ENCODE peak calls at places on chromosome 17, in six cellular contexts. O is fibroblast of lung, V is thoracic aorta, Z is keratinocyte, R is heart right ventricle, E is esophagus muscularis mucosa. N is an unnamed sample. For H3K36me3, the result is how much of the 10 kb centered on the place peaks cover.

GRCh38 chr17:63276821-63277220 is 169.3 kb downstream of the CYB561 start:
- DNase-seq in E (no peak), O (peak), R (no peak), Z (no peak), V (no peak), N (no peak)

GRCh38 chr17:68665373-68665772 is 64.2 kb upstream of the FAM20A start:
- DNase-seq in O (no peak), V (no peak), E (no peak), R (no peak), Z (no peak), N (no peak)

GRCh38 chr17:81039096-81039495 is 4.1 kb downstream of the BAIAP2 start:
- DNase-seq in V (no peak), Z (no peak), O (no peak), E (no peak), R (no peak), N (no peak)

GRCh38 chr17:72376486-72377345 is 255.9 kb downstream of the SOX9 start:
- DNase-seq in O (no peak), E (no peak), Z (no peak), V (no peak), R (no peak), N (peak)

GRCh38 chr17:33284022-33284421 is 9.1 kb downstream of the ASIC2 start:
- DNase-seq in V (peak), E (no peak), Z (peak), R (no peak), O (peak), N (peak)

GRCh38 chr17:28372203-28372944 is 880 bp downstream of the SARM1 start:
- DNase-seq in R (no peak), Z (no peak), V (no peak), O (peak), E (no peak), N (no peak)

GRCh38 chr17:35540589-35541404 is 3.3 kb upstream of the SLFN12L start:
- DNase-seq in V (no peak), R (peak), Z (no peak), O (peak), E (peak), N (no peak)

GRCh38 chr17:7340179-7340578 is 3.9 kb downstream of the ACAP1 start:
- DNase-seq in Z (no peak), O (no peak), R (no peak), E (no peak), V (no peak), N (no peak)

GRCh38 chr17:51702963-51703362 is 442.6 kb downstream of the UTP18 start:
- DNase-seq in Z (no peak), V (no peak), O (no peak), E (no peak), R (no peak), N (no peak)

GRCh38 chr17:51734462-51734861 is 424.1 kb downstream of the CA10 start:
- DNase-seq in O (no peak), V (no peak), R (no peak), E (no peak), Z (no peak), N (no peak)

GRCh38 chr17:5509482-5509881 is 23.1 kb downstream of the MIS12 start:
- DNase-seq in E (no peak), V (no peak), Z (peak), R (no peak), O (peak), N (no peak)

GRCh38 chr17:60720763-60721531 is 43.3 kb downstream of the BCAS3 start:
- DNase-seq in V (no peak), E (peak), O (peak), R (peak), Z (no peak), N (no peak)

GRCh38 chr17:78645421-78646295 is 68.5 kb upstream of the DNAH17 start:
- DNase-seq in O (no peak), E (peak), V (peak), Z (no peak), R (peak), N (no peak)

GRCh38 chr17:39921323-39921722 is 2.9 kb upstream of the GSDMB start:
- DNase-seq in V (no peak), O (no peak), Z (no peak), R (no peak), E (no peak), N (no peak)

GRCh38 chr17:72614871-72615626 is 477.4 kb downstream of the SLC39A11 start:
- DNase-seq in Z (no peak), R (no peak), V (no peak), E (no peak), O (peak), N (peak)

GRCh38 chr17:80219013-80219776 is 938 bp downstream of the SGSH start:
- DNase-seq in Z (peak), R (peak), O (peak), E (peak), V (peak), N (peak)

GRCh38 chr17:79965806-79966205 is 69.9 kb downstream of the TBC1D16 start:
- DNase-seq in V (no peak), R (no peak), E (no peak), O (no peak), Z (no peak), N (no peak)

GRCh38 chr17:50258647-50259483 is 15.4 kb upstream of the TMEM92 start:
- DNase-seq in Z (no peak), R (no peak), V (no peak), E (peak), O (peak), N (no peak)

GRCh38 chr17:75147878-75148546 is 6.3 kb downstream of the JPT1 start:
- DNase-seq in V (no peak), Z (no peak), R (no peak), E (no peak), O (no peak), N (no peak)

GRCh38 chr17:78325076-78325712 is 34.7 kb downstream of the SOCS3 start:
- DNase-seq in V (no peak), E (no peak), Z (no peak), R (peak), O (peak), N (no peak)

GRCh38 chr17:10754109-10754508 is 24.3 kb upstream of the TMEM220 start:
- DNase-seq in Z (no peak), V (no peak), E (no peak), R (no peak), O (no peak), N (no peak)

GRCh38 chr17:40922239-40922638 is 15.2 kb downstream of the KRT23 start:
- DNase-seq in Z (no peak), O (peak), E (no peak), V (no peak), R (no peak), N (peak)

GRCh38 chr17:76138234-76138895 is 2.7 kb downstream of the FOXJ1 start:
- DNase-seq in E (no peak), O (no peak), Z (no peak), R (no peak), V (no peak), N (no peak)

GRCh38 chr17:67359960-67360817 is 6.2 kb downstream of the PSMD12 start:
- DNase-seq in O (peak), Z (no peak), R (no peak), E (no peak), V (no peak), N (no peak)

GRCh38 chr17:42579794-42580551 is 2.4 kb upstream of the PSMC3IP start:
- DNase-seq in Z (no peak), O (no peak), V (no peak), R (no peak), E (no peak), N (no peak)

DNA sequence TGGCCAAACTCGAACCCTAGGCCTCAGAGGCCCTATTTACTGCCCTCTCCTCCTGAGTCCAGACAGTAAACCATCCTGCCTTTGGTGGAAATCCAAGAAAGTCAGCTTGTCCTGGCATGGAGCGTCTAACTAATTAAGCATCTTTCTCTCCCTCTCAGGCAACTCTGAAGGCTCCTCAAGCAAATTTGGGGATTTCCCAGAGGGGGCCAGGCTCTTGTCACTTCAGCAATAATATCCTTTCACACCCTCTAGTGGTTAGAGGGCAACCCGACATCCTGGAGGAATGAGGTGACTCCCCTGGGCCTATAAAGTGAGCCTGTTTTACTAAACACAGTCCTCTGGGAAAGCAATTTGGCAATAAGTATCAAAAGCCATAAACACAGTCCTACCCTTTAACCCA is 60.4 kb downstream of the NOG start:
- DNase-seq in V (no peak), E (no peak), R (no peak), Z (peak), O (peak), N (no peak)
- TF ChIP-seq CTCF in V (no peak), E (no peak), R (peak), Z (peak), O (peak), N (peak)

DNA sequence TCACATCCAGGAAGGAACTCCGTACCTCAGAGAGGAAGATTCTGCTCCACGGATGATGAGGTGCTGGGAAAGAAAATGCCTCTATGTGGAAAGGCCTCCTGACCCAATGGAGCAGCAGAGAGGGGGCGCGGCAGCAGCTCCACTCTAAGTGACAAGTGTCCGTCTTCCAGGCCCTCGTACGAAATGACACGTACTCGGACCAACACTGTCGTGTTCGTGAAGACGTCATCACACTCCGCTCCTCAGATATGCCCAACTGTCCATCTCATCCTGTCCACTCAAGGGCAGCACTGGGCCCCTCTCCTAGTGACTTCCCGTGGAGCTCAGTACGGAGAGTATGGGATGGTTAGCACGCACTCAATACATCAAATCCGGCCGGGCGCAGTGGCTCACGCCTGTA is 32.2 kb downstream of the MRM3 start:
- DNase-seq in E (no peak), R (no peak), V (no peak), Z (no peak), O (no peak), N (no peak)
- H3K36me3 ChIP-seq in E (under half), R (under half), V (under half), Z (under half), O (under half), N (under half)

GRCh38 chr17:45234641-45235040 is 13.0 kb downstream of the FMNL1 start:
- DNase-seq in Z (no peak), O (no peak), E (no peak), V (no peak), R (no peak), N (no peak)

GRCh38 chr17:45237686-45238085 is 16.0 kb downstream of the FMNL1 start:
- DNase-seq in Z (no peak), V (no peak), O (no peak), R (no peak), E (no peak), N (no peak)

GRCh38 chr17:45235071-45236001 is 13.7 kb downstream of the FMNL1 start:
- DNase-seq in Z (peak), V (peak), E (peak), O (peak), R (peak), N (no peak)

GRCh38 chr17:45238155-45238774 is 16.6 kb downstream of the FMNL1 start:
- DNase-seq in E (no peak), R (no peak), Z (no peak), V (no peak), O (no peak), N (no peak)

DNA sequence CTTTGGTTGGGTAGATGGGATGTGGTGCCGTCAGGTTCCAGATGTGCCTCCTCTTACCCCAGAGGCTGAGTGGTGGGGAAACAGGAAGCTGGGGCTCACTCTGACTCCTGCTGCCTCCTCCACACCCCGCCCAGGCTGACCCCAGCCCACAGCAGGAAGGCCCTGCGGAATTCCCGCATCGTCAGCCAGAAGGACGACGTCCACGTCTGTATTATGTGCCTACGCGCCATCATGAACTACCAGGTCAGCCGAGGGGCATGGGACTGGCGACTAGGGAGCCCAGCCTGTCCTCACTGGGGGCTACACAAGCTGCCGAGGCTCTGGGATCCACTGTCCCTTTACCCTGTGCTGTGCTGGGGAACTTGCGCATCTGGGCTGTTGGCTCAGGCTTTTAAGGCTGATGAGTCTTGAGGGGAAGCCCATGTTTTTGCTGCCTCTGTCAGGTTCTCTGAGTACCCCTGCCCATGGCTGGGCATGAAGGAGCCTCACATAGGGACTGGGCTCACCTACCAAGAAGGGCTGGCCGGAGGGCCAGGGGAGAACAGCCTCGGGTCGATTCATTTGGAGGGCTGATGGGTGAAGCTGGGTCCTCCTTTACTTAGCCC is 14.4 kb downstream of the FMNL1 start:
- DNase-seq in Z (no peak), O (no peak), V (no peak), R (no peak), E (no peak), N (no peak)
- TF ChIP-seq CTCF in Z (no peak), O (no peak), V (peak), R (peak), E (no peak), N (no peak)

DNA sequence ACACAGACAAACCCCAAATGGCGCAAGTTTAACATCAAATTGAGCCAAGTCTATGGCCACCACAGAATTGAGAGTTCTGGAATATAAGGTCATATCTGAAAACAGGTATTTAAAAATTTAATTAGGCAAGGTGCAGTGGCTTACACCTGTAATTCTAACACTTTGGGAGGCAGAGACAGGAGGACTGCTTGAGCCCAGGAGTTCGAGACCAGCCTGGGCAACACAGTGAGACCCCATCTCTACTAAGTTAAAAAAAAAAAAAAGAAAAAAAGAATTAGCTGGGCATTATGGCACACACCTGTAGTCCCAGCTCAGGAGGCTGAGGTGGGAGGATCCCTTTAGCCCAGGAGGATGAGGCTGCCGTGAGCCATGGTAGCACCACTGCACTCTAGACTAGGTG is 19.1 kb downstream of the NFE2L1 start:
- DNase-seq in Z (no peak), V (no peak), R (no peak), E (no peak), O (no peak), N (no peak)
- H3K36me3 ChIP-seq in Z (under half), V (under half), R (under half), E (under half), O (under half), N (under half)

GRCh38 chr17:16381496-16381820 is 567 bp downstream of the UBB start:
- DNase-seq in V (no peak), Z (no peak), E (no peak), R (no peak), O (peak), N (no peak)
- TF ChIP-seq CTCF in V (no peak), Z (no peak), E (no peak), R (no peak), O (no peak), N (no peak)

DNA sequence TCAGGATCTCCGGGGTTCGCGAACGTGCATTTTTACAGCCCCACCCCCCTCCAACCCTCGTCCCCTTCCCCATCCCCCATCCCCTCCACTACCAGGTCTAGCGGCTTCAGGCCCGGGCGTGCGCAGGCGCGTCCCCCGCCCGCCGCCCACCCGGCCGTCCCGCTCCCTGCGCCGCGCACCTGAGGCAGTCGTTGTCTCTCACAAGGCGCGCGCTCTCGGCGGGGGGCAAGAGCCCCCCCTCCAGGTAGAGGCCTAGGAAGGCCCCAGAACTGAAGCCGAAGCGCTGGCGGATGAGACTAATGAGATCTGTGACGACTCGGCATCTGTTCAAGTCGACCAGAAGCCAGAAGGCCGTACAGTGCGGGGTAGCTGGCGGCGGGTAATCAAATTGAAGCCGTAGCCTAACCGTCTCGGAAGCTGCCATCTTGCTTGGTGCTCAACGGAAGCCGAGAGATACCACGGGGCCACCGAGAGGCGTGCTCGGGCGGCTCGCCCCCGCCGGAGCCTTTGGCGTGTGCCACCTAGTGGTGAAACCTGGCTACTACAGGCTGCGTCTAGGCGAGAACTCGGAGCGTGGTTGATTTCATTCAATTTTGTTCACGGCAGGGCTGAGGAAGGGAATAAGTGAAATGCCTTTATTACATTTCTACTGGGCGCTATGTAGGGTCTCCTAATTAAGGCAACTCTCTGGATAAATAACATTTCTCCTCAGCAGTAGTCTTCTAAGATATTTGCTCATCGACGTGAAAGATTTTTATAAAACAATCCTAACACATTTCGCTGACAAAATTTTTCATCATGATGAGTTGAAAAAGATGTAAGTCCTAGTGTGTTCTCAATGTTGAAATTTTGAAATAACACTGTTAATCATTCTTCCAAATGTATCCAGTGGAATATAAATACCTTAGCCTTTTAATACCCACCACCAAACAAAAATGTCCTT is at the start of gene COIL:
- DNase-seq in V (peak), E (peak), O (peak), Z (no peak), R (peak), N (peak)
- H3K36me3 ChIP-seq in V (under half), E (under half), O (under half), Z (under half), R (under half), N (under half)

N was measured in BJ.